ENCODE peak calls at places on chromosomes 13 and 19, in seven cellular contexts. N is CD8-positive, alpha-beta T cell; A is upper lobe of left lung; D is endothelial cell of umbilical vein; I is left lung; Q is GM23338; W is cardiac muscle cell. P is an unnamed sample. For H3K4me1, the result is how much of the 10 kb centered on the place peaks cover.

GRCh38 chr19:38194061-38194701 is 29.8 kb downstream of the DPF1 start:
- DNase-seq in N (no peak), A (no peak), D (no peak), I (no peak), Q (no peak), W (no peak), P (no peak)

GRCh38 chr13:75635621-75636338 is at the start of gene LMO7:
- DNase-seq in N (peak), A (peak), D (peak), I (peak), Q (peak), W (peak), P (no peak)

GRCh38 chr19:5002143-5002542 is 33.2 kb downstream of the KDM4B start:
- DNase-seq in N (no peak), A (no peak), D (no peak), I (no peak), Q (no peak), W (peak), P (no peak)

GRCh38 chr13:95924389-95924994 is 128.7 kb downstream of the UGGT2 start:
- DNase-seq in N (no peak), A (no peak), D (peak), I (no peak), Q (peak), W (peak), P (no peak)

GRCh38 chr13:39350461-39350881 is 252.5 kb downstream of the LHFPL6 start:
- DNase-seq in N (no peak), A (no peak), D (peak), I (no peak), Q (peak), W (peak), P (no peak)

GRCh38 chr13:36807616-36808015 is 11.4 kb upstream of the RFXAP start:
- DNase-seq in N (no peak), A (no peak), D (no peak), I (no peak), Q (no peak), W (no peak), P (no peak)

GRCh38 chr19:42528354-42529247 is at the start of gene CEACAM1:
- DNase-seq in N (peak), A (peak), D (peak), I (peak), Q (no peak), W (peak), P (no peak)

GRCh38 chr13:101972191-101972590 is 429.7 kb downstream of the FGF14 start:
- DNase-seq in N (no peak), A (no peak), D (no peak), I (no peak), Q (no peak), W (no peak), P (no peak)

GRCh38 chr13:50712469-50712868 is 131.0 kb downstream of the DLEU7 start:
- DNase-seq in N (no peak), A (no peak), D (no peak), I (no peak), Q (no peak), W (no peak), P (no peak)

DNA sequence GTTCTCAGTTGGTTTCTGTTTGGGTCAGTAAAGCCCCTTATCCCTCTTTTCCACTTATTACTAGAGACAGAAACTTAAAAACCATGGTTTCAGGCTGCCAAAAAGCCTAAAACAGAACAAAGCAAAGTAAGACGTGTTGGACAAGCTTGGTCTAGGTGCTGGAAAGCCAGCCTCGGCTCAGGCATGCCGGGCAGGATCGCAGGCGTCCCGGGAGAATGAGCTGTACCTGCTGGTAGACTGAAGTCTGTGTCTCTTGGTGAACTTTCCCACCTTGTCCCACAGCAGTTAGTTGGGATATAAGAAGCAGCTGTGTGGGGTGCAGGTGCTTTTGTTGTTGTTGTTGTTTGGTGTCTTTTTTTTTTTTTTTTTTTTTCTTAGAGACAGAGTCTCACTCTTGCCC is 20.8 kb downstream of the PRAM1 start:
- DNase-seq in N (no peak), A (no peak), D (no peak), I (no peak), Q (no peak), W (no peak), P (no peak)
- H3K4me1 ChIP-seq in N (under half), A (under half), D (under half), I (half or more), Q (under half), W (under half), P (under half)

GRCh38 chr13:44142540-44142867 is 231.1 kb upstream of the SERP2 start:
- DNase-seq in N (no peak), A (no peak), D (no peak), I (no peak), Q (peak), W (no peak), P (no peak)
- H3K27ac ChIP-seq in N (peak), A (peak), D (peak), I (peak), Q (no peak), W (peak), P (peak)

DNA sequence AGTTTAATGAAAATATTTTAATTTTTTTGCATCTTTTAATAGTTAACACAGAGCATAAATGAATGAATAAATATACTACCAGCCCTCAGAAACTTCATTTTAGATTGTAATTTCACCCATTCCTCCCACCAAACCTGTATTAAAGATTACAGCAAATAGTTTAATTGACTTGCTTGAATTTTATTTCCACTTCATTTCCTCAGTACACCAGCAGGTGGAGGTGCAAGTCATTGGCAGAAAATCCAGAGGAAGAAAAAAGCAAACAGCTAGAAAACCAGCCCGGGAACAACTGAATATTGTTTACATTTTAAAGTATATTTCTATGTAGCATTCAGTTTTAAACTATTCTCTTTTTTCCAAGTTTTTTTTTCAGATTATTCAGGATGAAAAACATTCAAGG is 177.8 kb downstream of the OLFM4 start:
- DNase-seq in N (no peak), A (no peak), D (no peak), I (no peak), Q (peak), W (no peak), P (no peak)
- TF ChIP-seq CTCF in N (no peak), A (no peak), D (no peak), I (no peak), Q (peak), W (peak), P (peak)

GRCh38 chr19:10832659-10833296 is 3.2 kb downstream of the TMED1 start:
- DNase-seq in N (no peak), A (no peak), D (no peak), I (no peak), Q (no peak), W (no peak), P (no peak)

GRCh38 chr19:10836478-10837325 is 690 bp upstream of the TMED1 start:
- DNase-seq in N (peak), A (peak), D (no peak), I (peak), Q (peak), W (peak), P (peak)

GRCh38 chr19:10835754-10836477 is at the start of gene TMED1:
- DNase-seq in N (peak), A (peak), D (peak), I (peak), Q (peak), W (peak), P (peak)

GRCh38 chr19:10831980-10832658 is 3.9 kb downstream of the TMED1 start:
- DNase-seq in N (no peak), A (no peak), D (no peak), I (no peak), Q (no peak), W (no peak), P (no peak)

GRCh38 chr19:10835089-10835753 is 791 bp downstream of the TMED1 start:
- DNase-seq in N (no peak), A (peak), D (peak), I (no peak), Q (no peak), W (no peak), P (peak)
- H3K4me1 ChIP-seq in N (under half), A (under half), D (under half), I (under half), Q (under half), W (under half), P (under half)

DNA sequence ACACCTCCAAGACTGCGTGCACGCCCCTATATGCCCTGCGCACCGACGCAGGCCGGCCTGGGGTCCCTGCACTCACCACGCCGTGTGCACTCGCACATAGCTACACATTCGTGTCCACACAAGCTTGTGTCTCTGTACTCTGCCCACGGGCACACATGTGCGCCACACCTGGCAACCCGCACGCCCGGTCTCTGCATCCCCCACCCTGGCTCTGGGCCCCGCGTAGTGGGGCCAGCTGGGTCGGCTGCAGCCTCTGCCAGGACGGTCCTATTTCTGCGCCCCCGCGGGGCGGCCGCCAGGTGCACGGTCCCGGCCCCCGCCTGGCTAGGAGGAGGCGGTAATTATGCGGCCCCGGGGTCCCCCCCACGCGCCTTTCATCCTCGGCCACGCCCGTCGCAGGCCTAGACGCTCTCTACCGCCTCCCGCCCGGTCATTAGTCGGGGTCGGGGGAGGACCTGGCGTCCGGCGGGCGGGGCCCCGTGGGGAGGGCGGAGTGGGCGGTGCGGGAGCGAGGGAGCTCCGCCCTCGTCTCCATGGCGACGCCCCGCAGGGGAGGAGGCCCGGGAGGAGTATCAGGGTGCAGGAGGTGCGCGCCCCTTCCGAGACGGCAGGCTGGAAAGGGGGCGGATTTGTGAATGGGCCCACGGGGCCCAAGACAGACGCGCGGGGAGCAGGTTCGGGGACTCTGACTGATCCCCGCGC is 2.9 kb upstream of the CIRBP start:
- DNase-seq in N (peak), A (peak), D (peak), I (peak), Q (peak), W (peak), P (no peak)
- H3K27ac ChIP-seq in N (peak), A (peak), D (peak), I (peak), Q (no peak), W (peak), P (peak)

GRCh38 chr19:35592226-35592625 is 6.3 kb downstream of the PMIS2 start:
- DNase-seq in N (no peak), A (no peak), D (peak), I (no peak), Q (peak), W (peak), P (no peak)
- TF ChIP-seq CTCF in N (peak), A (peak), D (peak), I (peak), Q (peak), W (peak), P (peak)

DNA sequence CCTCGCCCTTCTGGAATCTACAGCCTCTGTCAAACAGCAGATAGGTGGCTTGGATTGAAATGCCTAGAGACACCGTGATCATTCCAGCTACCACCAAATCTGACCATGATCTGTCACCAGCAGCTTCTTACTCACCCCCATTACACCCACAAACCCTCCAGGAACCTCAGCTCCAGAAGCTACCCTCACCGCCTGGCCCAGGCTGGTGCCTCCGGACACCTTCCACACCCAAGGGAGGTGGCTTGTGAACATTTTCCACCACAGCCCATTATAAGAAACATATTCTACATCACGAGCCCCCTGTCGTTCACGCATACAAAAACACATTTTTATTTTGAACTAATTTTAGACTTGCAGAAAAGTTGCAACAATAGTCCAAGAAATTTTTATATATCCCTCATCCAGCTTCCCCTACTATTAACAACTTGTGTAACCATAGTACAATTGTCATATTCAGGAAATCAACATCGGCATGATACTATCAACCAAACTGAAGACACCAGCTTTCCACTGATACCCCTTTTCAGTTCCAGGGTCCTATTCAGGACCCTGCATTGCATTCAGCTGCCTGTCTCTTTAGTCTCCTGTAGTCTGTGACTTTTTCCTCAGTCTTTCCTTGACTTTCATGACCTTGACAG is 15.4 kb upstream of the UBE2L5 start:
- DNase-seq in N (no peak), A (no peak), D (no peak), I (no peak), Q (no peak), W (no peak), P (no peak)
- H3K4me1 ChIP-seq in N (under half), A (under half), D (under half), I (under half), Q (under half), W (under half), P (under half)

GRCh38 chr19:57708641-57709354 is at the start of gene ZNF154:
- DNase-seq in N (peak), A (peak), D (peak), I (peak), Q (peak), W (peak), P (peak)
- H3K27ac ChIP-seq in N (peak), A (peak), D (no peak), I (peak), Q (peak), W (peak), P (no peak)